ENCODE peak calls at places on chromosome 3, in four cellular contexts. G is activated T-helper 1 cell treated with anti-CD3 and anti-CD28 coated beads, Interleukin-12 subunit alpha, Interleukin-12 subunit beta, Interleukin-2, Interleukin-4 antibody, amounts not matched to agents 30 ng/mL and 10 ng/mL and 1 ng/mL, durations not matched to agents 14 hours and 24 hours and 36 hours; D is GM12865; C is K562. L is an unnamed sample.

GRCh38 chr3:23865595-23866396 is 51.0 kb downstream of the NKIRAS1 start:
- DNase-seq in G (no peak), D (peak; percentile 84), C (no peak), L (no peak)

GRCh38 chr3:169453256-169454059 is 210.1 kb downstream of the MECOM start:
- DNase-seq in G (no peak), D (no peak), C (no peak), L (peak; percentile 26)

GRCh38 chr3:127762077-127762786 is 60.1 kb downstream of the MGLL start:
- DNase-seq in G (no peak), D (peak; percentile 87), C (no peak), L (no peak)

GRCh38 chr3:66534304-66534703 is 33.5 kb upstream of the LRIG1 start:
- DNase-seq in G (no peak), D (no peak), C (no peak), L (no peak)

GRCh38 chr3:83523470-83524073 is 1435.2 kb upstream of the CADM2 start:
- DNase-seq in G (no peak), D (peak; percentile 71), C (no peak), L (peak; percentile 65)

GRCh38 chr3:47910777-47911440 is 105.3 kb downstream of the MAP4 start:
- DNase-seq in G (no peak), D (no peak), C (peak; percentile 51), L (peak; percentile 60)

GRCh38 chr3:134359121-134360010 is 14.9 kb downstream of the AMOTL2 start:
- DNase-seq in G (no peak), D (no peak), C (no peak), L (no peak)

GRCh38 chr3:38655708-38656300 is 6.3 kb upstream of the SCN5A start:
- DNase-seq in G (no peak), D (peak; percentile 48), C (peak; percentile 34), L (peak; percentile 75)

GRCh38 chr3:153171918-153172317 is 9.9 kb downstream of the RAP2B start:
- DNase-seq in G (no peak), D (no peak), C (no peak), L (no peak)

GRCh38 chr3:178536271-178537079 is at the start of gene KCNMB2:
- DNase-seq in G (no peak), D (peak; percentile 41), C (no peak), L (peak; percentile 3)

GRCh38 chr3:33046521-33046920 is 50.4 kb downstream of the GLB1 start:
- DNase-seq in G (no peak), D (no peak), C (no peak), L (no peak)

GRCh38 chr3:157460253-157460652 is 23.6 kb downstream of the PTX3 start:
- DNase-seq in G (no peak), D (no peak), C (no peak), L (no peak)

GRCh38 chr3:46449755-46450552 is 14.8 kb downstream of the LTF start:
- DNase-seq in G (no peak), D (peak; percentile 10), C (peak; percentile 75), L (no peak)

GRCh38 chr3:4019509-4019908 is 220.3 kb downstream of the LRRN1 start:
- DNase-seq in G (no peak), D (no peak), C (no peak), L (no peak)

GRCh38 chr3:106399773-106400172 is 531.0 kb upstream of the CBLB start:
- DNase-seq in G (no peak), D (no peak), C (no peak), L (no peak)

GRCh38 chr3:48979451-48979850 is 10.6 kb upstream of the P4HTM start:
- DNase-seq in G (no peak), D (no peak), C (no peak), L (no peak)

GRCh38 chr3:194840661-194841514 is 155.2 kb downstream of the FAM43A start:
- DNase-seq in G (no peak), D (no peak), C (no peak), L (peak; percentile 71)

GRCh38 chr3:76900571-76900970 is 139.3 kb upstream of the ROBO2 start:
- DNase-seq in G (no peak), D (no peak), C (no peak), L (peak; percentile 52)

GRCh38 chr3:126155280-126155640 is 25.1 kb downstream of the ALDH1L1 start:
- DNase-seq in G (no peak), D (no peak), C (no peak), L (no peak)

GRCh38 chr3:78506581-78507195 is 1261.1 kb downstream of the ROBO1 start:
- DNase-seq in G (no peak), D (no peak), C (no peak), L (peak; percentile 31)

GRCh38 chr3:134008630-134009156 is 21.0 kb downstream of the SLCO2A1 start:
- DNase-seq in G (no peak), D (no peak), C (no peak), L (peak; percentile 17)

GRCh38 chr3:155553800-155554199 is 191.1 kb downstream of the PLCH1 start:
- DNase-seq in G (peak; percentile 3), D (peak; percentile 19), C (no peak), L (peak; percentile 50)

GRCh38 chr3:117128133-117128532 is 418.6 kb downstream of the TUSC7 start:
- DNase-seq in G (no peak), D (no peak), C (no peak), L (no peak)

GRCh38 chr3:171972965-171973364 is 66.4 kb upstream of the FNDC3B start:
- DNase-seq in G (no peak), D (no peak), C (no peak), L (no peak)

GRCh38 chr3:54393150-54393549 is 270.8 kb downstream of the CACNA2D3 start:
- DNase-seq in G (no peak), D (no peak), C (no peak), L (no peak)

GRCh38 chr3:8635625-8636024 is 9.0 kb downstream of the SSUH2 start:
- DNase-seq in G (no peak), D (no peak), C (no peak), L (peak; percentile 16)

GRCh38 chr3:106862067-106862466 is 515.2 kb upstream of the CCDC54 start:
- DNase-seq in G (no peak), D (no peak), C (no peak), L (no peak)

GRCh38 chr3:9255976-9256375 is 6.5 kb upstream of the SRGAP3 start:
- DNase-seq in G (no peak), D (no peak), C (no peak), L (no peak)

GRCh38 chr3:73868688-73869315 is 244.1 kb upstream of the PDZRN3 start:
- DNase-seq in G (no peak), D (no peak), C (no peak), L (peak; percentile 48)

GRCh38 chr3:127043731-127044510 is 61.0 kb downstream of the PLXNA1 start:
- DNase-seq in G (no peak), D (no peak), C (no peak), L (no peak)

GRCh38 chr3:161560006-161560637 is 63.5 kb downstream of the OTOL1 start:
- DNase-seq in G (no peak), D (peak; percentile 36), C (no peak), L (peak; percentile 38)

GRCh38 chr3:183829466-183829865 is 4.1 kb upstream of the MAP6D1 start:
- DNase-seq in G (no peak), D (no peak), C (no peak), L (no peak)

GRCh38 chr3:131231710-131232348 is 149.7 kb upstream of the NUDT16 start:
- DNase-seq in G (no peak), D (no peak), C (no peak), L (peak; percentile 26)

GRCh38 chr3:114494498-114494897 is 200.7 kb downstream of the TIGIT start:
- DNase-seq in G (no peak), D (no peak), C (no peak), L (no peak)

GRCh38 chr3:104628185-104628789 is 738.4 kb upstream of the ALCAM start:
- DNase-seq in G (no peak), D (peak; percentile 30), C (peak; percentile 18), L (peak; percentile 21)

GRCh38 chr3:155572085-155572484 is 172.8 kb downstream of the PLCH1 start:
- DNase-seq in G (no peak), D (no peak), C (no peak), L (no peak)

GRCh38 chr3:13869944-13870343 is 9.9 kb downstream of the WNT7A start:
- DNase-seq in G (no peak), D (no peak), C (no peak), L (no peak)

L was measured in SW480.